ENCODE peak calls at places on chromosomes 4 and X, in four cellular contexts. S is A549, I is HCT116, U is HepG2. L is an unnamed sample.
A peak's percentile ranks its signal among the peaks of the same experiment; 100 is the strongest.

GRCh38 chr4:182143822-182144620 is 99.2 kb upstream of the TENM3 start:
- DNase-seq in I (no peak), S (peak; percentile 40), U (no peak), L (no peak)

GRCh38 chrX:107894038-107894437 is 68.4 kb downstream of the MID2 start:
- DNase-seq in S (peak; percentile 61), U (peak; percentile 47), I (peak; percentile 51), L (peak; percentile 53)

GRCh38 chr4:122625156-122625555 is 4.3 kb upstream of the IL21 start:
- DNase-seq in U (no peak), I (no peak), S (no peak), L (no peak)

GRCh38 chrX:122890729-122891128 is 293.3 kb upstream of the GRIA3 start:
- DNase-seq in I (no peak), S (no peak), U (no peak), L (no peak)

GRCh38 chr4:13535118-13535517 is 9.2 kb downstream of the NKX3-2 start:
- DNase-seq in S (no peak), I (no peak), U (no peak), L (no peak)

GRCh38 chr4:118968006-118968405 is 79.4 kb downstream of the SYNPO2 start:
- DNase-seq in I (no peak), U (no peak), S (no peak), L (peak; percentile 93)

GRCh38 chr4:26268246-26268645 is 52.6 kb upstream of the RBPJ start:
- DNase-seq in S (no peak), U (no peak), I (no peak), L (peak; percentile 58)

GRCh38 chrX:69097451-69098236 is 67.6 kb downstream of the PJA1 start:
- DNase-seq in I (no peak), U (no peak), S (no peak), L (no peak)

GRCh38 chrX:39398215-39398972 is 597.1 kb downstream of the MID1IP1 start:
- DNase-seq in I (no peak), S (no peak), U (no peak), L (no peak)

GRCh38 chr4:125365731-125366130 is 51.0 kb downstream of the FAT4 start:
- DNase-seq in U (no peak), I (no peak), S (no peak), L (no peak)
- TF ChIP-seq MAX in U (no peak), I (no peak), S (no peak), L (no peak)

GRCh38 chr4:52329894-52330293 is 278.8 kb downstream of the SPATA18 start:
- DNase-seq in U (no peak), S (no peak), I (no peak), L (no peak)
- TF ChIP-seq CTCF in U (no peak), S (no peak), I (no peak), L (no peak)

DNA sequence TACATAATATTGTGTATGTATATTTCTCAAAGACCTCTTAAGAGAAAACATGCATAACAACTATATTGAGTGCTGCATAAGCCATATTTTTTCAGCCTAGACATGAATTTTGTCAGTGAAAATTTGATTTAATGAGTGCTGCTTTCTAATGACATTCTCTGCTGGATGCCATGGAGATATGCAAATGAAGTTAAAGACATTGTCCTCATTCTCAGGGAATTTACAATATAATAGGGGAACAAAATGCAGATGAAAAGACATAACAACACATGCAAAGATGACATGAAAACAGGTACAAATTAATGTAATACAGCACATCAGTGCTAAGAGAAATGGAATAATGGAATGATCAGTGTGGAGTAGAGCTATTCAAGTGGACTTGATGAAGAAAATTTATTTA is 118.8 kb downstream of the ATOH1 start:
- DNase-seq in U (no peak), I (no peak), S (no peak), L (no peak)
- H3K4me3 ChIP-seq in U (no peak overlapping the region), I (no peak overlapping the region), S (no peak overlapping the region), L (no peak overlapping the region)

GRCh38 chrX:45622538-45622937 is 421.9 kb upstream of the DIPK2B start:
- DNase-seq in I (no peak), S (no peak), U (no peak), L (no peak)
- TF ChIP-seq MAX in I (no peak), S (no peak), U (no peak), L (no peak)

GRCh38 chrX:154018518-154019060 is 1.1 kb downstream of the IRAK1 start:
- DNase-seq in S (no peak), I (no peak), U (no peak), L (peak; percentile 25)

GRCh38 chrX:154021131-154021611 is 1.5 kb upstream of the IRAK1 start:
- DNase-seq in S (no peak), U (no peak), I (no peak), L (peak; percentile 70)

GRCh38 chrX:154020500-154021115 is 906 bp upstream of the IRAK1 start:
- DNase-seq in U (no peak), I (no peak), S (peak; percentile 16), L (peak; percentile 63)

GRCh38 chrX:154019061-154019621 is 561 bp downstream of the IRAK1 start:
- DNase-seq in I (no peak), U (no peak), S (no peak), L (peak; percentile 40)

GRCh38 chrX:154019633-154020499 is at the start of gene IRAK1:
- DNase-seq in U (no peak), I (no peak), S (peak; percentile 60), L (peak; percentile 77)
- TF ChIP-seq CTCF in U (no peak), I (no peak), S (peak; percentile 31), L (no peak)

DNA sequence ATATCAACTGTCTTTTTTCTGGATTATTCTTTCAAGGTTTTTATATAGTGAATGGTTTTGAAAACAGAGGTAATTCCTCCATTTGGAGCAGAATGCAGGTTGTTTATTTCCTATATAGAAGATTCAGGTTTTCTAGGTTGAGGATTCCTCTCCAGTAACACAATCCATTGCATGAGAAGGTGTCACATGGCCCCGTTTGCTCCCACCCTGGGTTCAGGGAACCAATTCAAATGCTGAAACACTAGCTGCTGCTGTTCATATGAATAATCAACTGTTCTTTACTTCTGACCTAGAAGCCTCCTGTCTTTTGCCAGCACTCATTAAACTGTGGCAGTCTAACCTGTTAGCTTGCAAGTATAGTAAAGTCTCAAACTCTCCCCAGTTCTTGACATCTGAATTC is 1316.9 kb upstream of the TENM3 start:
- DNase-seq in S (no peak), U (no peak), I (no peak), L (no peak)
- H3K4me3 ChIP-seq in S (no peak overlapping the region), U (no peak overlapping the region), I (no peak overlapping the region), L (no peak overlapping the region)